ENCODE peak calls at places on chromosomes 6 and 20, in five cellular contexts. V, J, W, X and K are unnamed samples. For H3K27me3 and H3K36me3, the result is how much of the 10 kb centered on the place peaks cover.

GRCh38 chr6:124131259-124131658 is 327.6 kb downstream of the NKAIN2 start:
- DNase-seq in V (no peak), W (no peak), X (no peak), J (no peak), K (no peak)

GRCh38 chr6:43328528-43328927 is 19.9 kb upstream of the CRIP3 start:
- DNase-seq in J (no peak), X (no peak), V (no peak), W (no peak), K (no peak)

GRCh38 chr6:46555129-46555528 is 63.9 kb upstream of the RCAN2 start:
- DNase-seq in J (no peak), X (no peak), V (no peak), W (no peak), K (no peak)

GRCh38 chr20:47576516-47577033 is 74.9 kb downstream of the NCOA3 start:
- DNase-seq in X (no peak), J (no peak), W (peak), V (peak), K (peak)

GRCh38 chr6:56877922-56878321 is 77.0 kb upstream of the BEND6 start:
- DNase-seq in J (no peak), W (no peak), V (no peak), X (no peak), K (no peak)

GRCh38 chr20:11012975-11013374 is 339.2 kb upstream of the JAG1 start:
- DNase-seq in X (no peak), W (no peak), J (no peak), V (no peak), K (no peak)

GRCh38 chr6:107841265-107841650 is 17.1 kb upstream of the SCML4 start:
- DNase-seq in J (no peak), W (no peak), V (no peak), X (no peak), K (no peak)

GRCh38 chr6:108798672-108799355 is 49.4 kb upstream of the ARMC2 start:
- DNase-seq in V (no peak), W (no peak), X (no peak), J (no peak), K (no peak)

GRCh38 chr6:14108571-14109410 is 8.8 kb upstream of the CD83 start:
- DNase-seq in V (no peak), X (no peak), W (no peak), J (peak), K (no peak)

GRCh38 chr6:73451166-73452106 is 661 bp downstream of the CGAS start:
- DNase-seq in X (peak), J (peak), W (no peak), V (peak), K (no peak)

GRCh38 chr6:134287863-134288537 is 29.9 kb downstream of the SGK1 start:
- DNase-seq in V (no peak), X (no peak), W (no peak), J (no peak), K (no peak)

GRCh38 chr6:34556031-34556471 is at the start of gene SPDEF:
- DNase-seq in V (no peak), X (no peak), J (no peak), W (peak), K (no peak)

GRCh38 chr20:699811-700338 is 24.3 kb upstream of the SCRT2 start:
- DNase-seq in X (no peak), W (no peak), J (no peak), V (no peak), K (no peak)

GRCh38 chr6:56954389-56955170 is at the start of gene BEND6:
- DNase-seq in X (no peak), V (peak), J (peak), W (no peak), K (no peak)

GRCh38 chr6:22363166-22363965 is 66.5 kb upstream of the PRL start:
- DNase-seq in W (no peak), J (no peak), X (no peak), V (no peak), K (no peak)

GRCh38 chr20:59857951-59858350 is 75.5 kb downstream of the SYCP2 start:
- DNase-seq in X (no peak), V (no peak), W (no peak), J (no peak), K (no peak)

GRCh38 chr6:151175924-151176445 is 63.8 kb upstream of the AKAP12 start:
- DNase-seq in W (no peak), V (no peak), X (no peak), J (no peak), K (no peak)

GRCh38 chr6:31265926-31266325 is 6.0 kb downstream of the HLA-C start:
- DNase-seq in W (no peak), X (no peak), J (no peak), V (no peak), K (no peak)

GRCh38 chr6:107931894-107932293 is 26.1 kb downstream of the SEC63 start:
- DNase-seq in J (no peak), V (no peak), X (no peak), W (no peak), K (no peak)

GRCh38 chr20:49766979-49767419 is 45.6 kb upstream of the SLC9A8 start:
- DNase-seq in X (no peak), V (no peak), W (no peak), J (no peak), K (no peak)

DNA sequence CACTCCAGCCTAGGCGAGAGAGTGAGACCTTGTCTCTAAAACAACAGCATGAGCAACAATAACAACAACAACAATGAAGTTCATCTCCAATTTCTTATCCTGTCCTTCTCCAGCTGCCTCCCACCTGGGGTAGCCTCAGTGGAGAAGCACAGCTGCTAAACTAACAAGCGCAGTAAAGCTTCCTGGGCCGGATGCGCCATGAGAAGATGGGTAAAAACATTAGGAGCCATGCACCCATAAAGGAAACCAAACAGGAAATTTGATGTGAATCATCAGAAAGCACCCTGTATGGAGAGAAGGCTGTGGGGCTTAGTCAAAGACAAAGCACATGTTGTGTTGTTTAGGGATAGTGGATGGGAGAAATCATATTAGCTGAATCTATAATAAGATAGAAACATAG is 61.1 kb upstream of the CCN6 start:
- DNase-seq in W (no peak), V (no peak), X (peak), J (no peak), K (no peak)
- H3K4me3 ChIP-seq in W (no peak), V (no peak), X (no peak), J (no peak), K (no peak)

GRCh38 chr20:61754976-61755778 is 310.5 kb downstream of the TAF4 start:
- DNase-seq in V (no peak), X (no peak), W (no peak), J (no peak), K (no peak)
- H3K27me3 ChIP-seq in V (under half), X (under half), W (under half), J (under half), K (under half)

DNA sequence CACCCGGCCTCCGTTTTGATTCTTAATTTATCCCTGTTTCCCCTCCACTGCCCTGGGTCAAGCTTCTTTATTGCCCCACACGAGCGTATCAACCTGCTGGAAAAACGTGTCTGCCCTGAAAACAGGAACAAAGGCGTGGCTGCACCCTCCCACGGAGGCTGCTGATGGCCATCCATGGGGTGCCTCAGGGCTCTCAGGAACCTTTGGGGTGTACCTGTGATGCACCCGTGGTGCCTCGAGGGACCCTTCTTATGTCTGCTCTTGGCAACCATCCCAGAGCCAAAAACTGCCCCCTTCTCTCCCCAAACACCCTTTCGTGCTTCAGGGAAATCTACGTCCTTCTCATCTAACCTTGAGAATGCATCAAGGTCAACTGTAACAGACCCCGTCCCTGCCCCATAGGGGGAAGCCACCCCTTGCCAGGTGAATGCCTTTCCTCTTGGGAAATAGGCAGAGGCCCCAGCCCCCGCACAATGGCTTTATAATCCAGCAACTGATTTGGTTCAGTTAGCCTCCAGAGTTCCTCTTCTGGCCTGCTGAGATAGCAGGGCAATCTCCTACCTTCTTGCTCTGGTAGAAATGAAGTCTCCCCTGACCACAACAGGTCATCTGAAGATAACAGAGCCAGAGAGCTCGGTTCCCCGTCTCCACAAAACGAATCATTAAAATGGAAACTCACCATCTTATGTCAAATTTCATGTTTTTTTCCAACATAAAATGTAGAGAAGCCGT is 29.4 kb downstream of the PSMG4 start:
- DNase-seq in J (no peak), V (no peak), X (no peak), W (no peak), K (no peak)
- H3K36me3 ChIP-seq in J (under half), V (under half), X (under half), W (under half), K (under half)

GRCh38 chr6:106100755-106101154 is 14.6 kb downstream of the PRDM1 start:
- DNase-seq in W (no peak), V (no peak), J (no peak), X (no peak), K (no peak)
- H3K4me3 ChIP-seq in W (peak), V (no peak), J (peak), X (peak), K (no peak)

GRCh38 chr6:17276766-17277165 is 4.4 kb upstream of the RBM24 start:
- DNase-seq in V (peak), W (no peak), X (no peak), J (no peak), K (no peak)

GRCh38 chr6:17280552-17281090 is 540 bp upstream of the RBM24 start:
- DNase-seq in X (no peak), W (no peak), J (peak), V (no peak), K (no peak)

GRCh38 chr6:17280138-17280537 is 1.0 kb upstream of the RBM24 start:
- DNase-seq in W (no peak), X (no peak), V (no peak), J (no peak), K (no peak)

GRCh38 chr6:17277256-17277655 is 3.9 kb upstream of the RBM24 start:
- DNase-seq in W (no peak), J (no peak), X (no peak), V (no peak), K (no peak)

DNA sequence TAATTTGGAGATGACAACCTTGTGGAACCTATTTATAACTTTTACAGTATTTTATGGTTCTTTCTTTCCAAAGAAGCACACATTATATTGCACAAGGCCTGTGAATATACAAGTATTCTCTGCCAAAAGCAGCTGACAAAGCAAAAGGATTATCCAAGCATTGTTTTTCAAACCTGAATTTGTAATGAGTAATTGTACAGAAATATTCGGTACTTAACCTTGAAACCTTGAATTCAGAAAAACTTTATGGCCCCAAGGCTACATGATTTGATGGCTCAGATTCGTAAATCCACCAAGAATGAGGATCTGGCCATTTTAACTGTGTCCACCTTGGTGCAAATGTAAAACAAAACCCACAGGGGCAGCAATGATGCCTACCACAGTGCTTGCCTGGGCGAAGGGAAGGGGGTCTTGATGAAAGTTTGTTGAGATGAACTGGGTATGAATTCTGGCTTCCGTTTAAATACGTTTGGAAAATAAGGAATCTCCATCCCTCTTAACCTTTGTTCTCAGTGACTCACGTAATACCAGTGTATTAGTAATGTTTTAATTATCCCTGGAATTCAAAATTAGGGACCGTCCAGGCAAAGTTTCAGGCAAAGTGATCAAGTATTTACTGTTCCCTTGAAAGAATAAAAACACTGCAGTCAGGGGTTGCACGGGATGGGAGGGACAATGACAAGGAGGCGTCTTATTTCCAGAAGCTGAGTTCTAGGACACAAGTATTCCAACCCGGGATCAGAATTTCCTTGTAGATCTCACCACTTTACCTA is 2.7 kb upstream of the RBM24 start:
- DNase-seq in J (no peak), X (no peak), W (no peak), V (no peak), K (peak)
- H3K27me3 ChIP-seq in J (under half), X (under half), W (under half), V (under half), K (under half)

GRCh38 chr20:38081575-38081974 is 48.0 kb downstream of the RPRD1B start:
- DNase-seq in V (no peak), X (no peak), J (no peak), W (no peak), K (no peak)
- H3K36me3 ChIP-seq in V (half or more), X (half or more), J (under half), W (under half), K (under half)

GRCh38 chr6:168437751-168438150 is 3.2 kb upstream of the SMOC2 start:
- DNase-seq in W (no peak), V (no peak), X (no peak), J (no peak), K (no peak)

GRCh38 chr6:168442646-168443045 is 1.7 kb downstream of the SMOC2 start:
- DNase-seq in X (no peak), V (no peak), W (no peak), J (no peak), K (no peak)

GRCh38 chr6:168439791-168440491 is 1.0 kb upstream of the SMOC2 start:
- DNase-seq in J (no peak), X (no peak), V (no peak), W (no peak), K (no peak)

GRCh38 chr6:168440520-168441433 is at the start of gene SMOC2:
- DNase-seq in X (no peak), V (peak), J (no peak), W (no peak), K (no peak)

DNA sequence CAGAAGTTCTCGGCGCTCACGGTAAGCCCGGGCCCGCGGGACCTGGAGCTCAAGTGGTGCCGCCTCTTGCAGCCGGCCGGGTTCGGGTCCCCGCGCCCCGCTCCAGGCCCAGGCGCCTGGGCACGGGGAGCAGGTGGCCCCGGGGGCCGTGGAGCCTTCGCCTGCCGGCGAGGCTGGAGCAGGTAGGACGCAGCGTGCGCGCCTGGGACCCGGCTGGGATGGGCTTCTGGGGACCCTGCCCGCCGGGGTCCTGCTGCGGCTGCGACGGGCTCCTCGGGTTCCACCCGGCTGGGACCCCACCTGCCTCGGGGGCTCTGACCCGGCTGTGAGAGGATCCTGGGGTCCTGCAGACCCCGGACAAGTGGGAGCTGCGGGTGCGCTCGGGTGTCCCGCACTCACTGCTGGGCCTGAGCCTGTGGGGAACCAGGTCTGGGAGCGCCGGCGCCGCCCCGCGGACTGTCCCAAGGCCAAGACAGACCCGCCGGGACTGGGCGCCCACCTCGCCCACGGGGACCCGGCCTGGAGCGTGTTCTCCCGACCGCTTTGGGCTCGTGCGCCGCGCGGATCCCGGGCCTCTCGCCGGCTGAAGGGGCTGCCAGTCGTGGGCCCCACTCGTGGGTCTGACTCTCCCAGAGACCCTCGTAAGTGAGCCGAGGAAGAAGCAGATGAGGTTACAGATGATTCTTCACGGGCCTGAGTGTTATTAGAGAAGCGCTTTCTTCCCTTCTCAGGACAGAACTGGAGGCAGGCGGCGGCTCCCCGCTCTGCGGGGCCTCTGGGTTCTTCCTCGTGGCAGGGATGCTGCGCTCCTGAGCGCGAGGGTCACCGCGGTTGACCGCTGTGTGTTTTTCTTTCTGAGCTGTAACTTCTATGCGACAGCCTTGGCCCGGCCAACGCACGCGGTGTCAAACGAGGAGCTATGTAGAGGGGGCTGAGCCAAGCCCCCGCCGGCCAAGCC is 729 bp downstream of the SMOC2 start:
- DNase-seq in J (no peak), X (no peak), W (no peak), V (no peak), K (no peak)
- H3K4me3 ChIP-seq in J (peak), X (no peak), W (peak), V (peak), K (no peak)

DNA sequence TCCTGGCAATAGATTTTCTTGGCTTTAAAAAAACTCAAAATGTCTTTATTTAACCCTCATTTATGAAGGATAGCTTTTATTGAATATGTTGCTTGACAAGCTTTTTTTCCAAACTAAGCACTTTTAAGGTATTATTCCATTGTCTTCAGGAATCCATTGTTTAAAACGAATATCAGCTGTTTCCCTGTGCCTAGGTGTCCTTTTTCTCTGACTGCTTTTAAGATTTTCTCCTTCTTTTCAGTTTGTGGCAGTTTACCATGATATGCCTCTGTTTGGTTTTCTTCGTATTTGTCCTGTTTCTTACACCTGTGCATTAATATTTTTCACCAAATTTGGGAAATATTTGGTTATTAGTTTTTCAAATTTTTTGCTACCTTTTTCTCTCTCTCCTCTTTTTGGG is 68.4 kb downstream of the YTHDF1 start:
- DNase-seq in W (no peak), X (no peak), J (no peak), V (no peak), K (no peak)
- H3K27me3 ChIP-seq in W (under half), X (under half), J (half or more), V (under half), K (under half)

DNA sequence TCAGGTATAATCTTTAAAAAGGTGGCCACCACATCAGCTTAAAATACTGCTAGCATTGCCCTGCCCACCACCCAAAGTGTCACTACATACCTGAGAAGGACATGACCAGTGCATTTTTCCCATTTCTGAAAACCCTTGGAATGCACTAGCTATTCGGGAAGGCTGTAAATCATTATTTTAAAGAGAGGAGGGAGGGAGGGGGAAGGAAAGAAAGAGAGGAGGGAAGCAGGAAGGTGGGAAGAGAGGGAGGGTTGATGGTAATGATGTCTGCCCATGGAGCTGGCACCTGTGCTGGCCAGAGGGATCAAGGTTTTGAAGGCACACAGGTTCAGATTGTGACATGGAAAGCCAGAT is 32.4 kb downstream of the VAPB start:
- DNase-seq in V (no peak), W (no peak), J (no peak), X (no peak), K (no peak)
- H3K36me3 ChIP-seq in V (half or more), W (under half), J (under half), X (under half), K (under half)